ENCODE peak calls at places on chromosome 17, in seven cellular contexts. V is neural progenitor cell; G is naive thymus-derived CD4-positive, alpha-beta T cell; B is lung; M is skeletal muscle cell; U is HCT116; Y is astrocyte of the spinal cord. W is an unnamed sample.

GRCh38 chr17:64984181-64984580 is 64.9 kb upstream of the LRRC37A3 start:
- DNase-seq in V (no peak), G (peak; percentile 18), B (no peak), M (no peak), U (no peak), Y (no peak), W (no peak)

GRCh38 chr17:40415390-40415789 is 2.3 kb downstream of the TOP2A start:
- DNase-seq in V (peak; percentile 33), G (peak; percentile 27), B (no peak), M (peak; percentile 10), U (no peak), Y (peak; percentile 56), W (no peak)

GRCh38 chr17:42413464-42414040 is 9.5 kb downstream of the CAVIN1 start:
- DNase-seq in V (no peak), G (no peak), B (no peak), M (no peak), U (no peak), Y (no peak), W (no peak)

GRCh38 chr17:39629494-39629880 is 2.7 kb downstream of the PPP1R1B start:
- DNase-seq in V (no peak), G (no peak), B (no peak), M (no peak), U (no peak), Y (no peak), W (no peak)

GRCh38 chr17:77400445-77400870 is 259.7 kb downstream of the SEC14L1 start:
- DNase-seq in V (peak; percentile 59), G (peak; percentile 71), B (peak; percentile 46), M (no peak), U (no peak), Y (no peak), W (no peak)

GRCh38 chr17:41814195-41814594 is 1.4 kb downstream of the FKBP10 start:
- DNase-seq in V (no peak), G (no peak), B (no peak), M (no peak), U (no peak), Y (no peak), W (no peak)

GRCh38 chr17:8016632-8017424 is 14.4 kb downstream of the GUCY2D start:
- DNase-seq in V (peak; percentile 80), G (peak; percentile 39), B (peak; percentile 80), M (no peak), U (no peak), Y (peak; percentile 15), W (peak; percentile 64)

GRCh38 chr17:16267174-16267573 is 50.2 kb downstream of the PIGL start:
- DNase-seq in V (no peak), G (no peak), B (no peak), M (no peak), U (no peak), Y (no peak), W (no peak)

GRCh38 chr17:77216435-77216980 is 75.7 kb downstream of the SEC14L1 start:
- DNase-seq in V (no peak), G (no peak), B (no peak), M (no peak), U (no peak), Y (no peak), W (no peak)

GRCh38 chr17:38590988-38591758 is 14.6 kb downstream of the SRCIN1 start:
- DNase-seq in V (peak; percentile 24), G (no peak), B (peak; percentile 54), M (no peak), U (no peak), Y (no peak), W (no peak)

GRCh38 chr17:46868689-46869187 is 17.4 kb downstream of the WNT9B start:
- DNase-seq in V (no peak), G (no peak), B (no peak), M (no peak), U (no peak), Y (peak; percentile 44), W (no peak)

GRCh38 chr17:41786227-41787020 is at the start of gene JUP:
- DNase-seq in V (peak; percentile 100), G (peak; percentile 89), B (peak; percentile 100), M (peak; percentile 81), U (peak; percentile 99), Y (peak; percentile 100), W (peak; percentile 100)

GRCh38 chr17:80071116-80071980 is 30.0 kb upstream of the GAA start:
- DNase-seq in V (no peak), G (no peak), B (peak; percentile 48), M (no peak), U (no peak), Y (peak; percentile 10), W (peak; percentile 84)

GRCh38 chr17:51650772-51651171 is 390.4 kb downstream of the UTP18 start:
- DNase-seq in V (no peak), G (no peak), B (no peak), M (no peak), U (no peak), Y (no peak), W (no peak)

GRCh38 chr17:2084129-2084765 is 29.3 kb downstream of the HIC1 start:
- DNase-seq in V (no peak), G (no peak), B (no peak), M (no peak), U (no peak), Y (peak; percentile 52), W (peak; percentile 90)

GRCh38 chr17:55783684-55784245 is 32.9 kb downstream of the PCTP start:
- DNase-seq in V (no peak), G (no peak), B (peak; percentile 59), M (peak; percentile 41), U (no peak), Y (peak; percentile 12), W (peak; percentile 82)

GRCh38 chr17:73187203-73187769 is 5.6 kb upstream of the COG1 start:
- DNase-seq in V (no peak), G (no peak), B (no peak), M (no peak), U (no peak), Y (no peak), W (no peak)

GRCh38 chr17:51372345-51373004 is 112.1 kb downstream of the UTP18 start:
- DNase-seq in V (peak; percentile 19), G (no peak), B (peak; percentile 32), M (no peak), U (peak; percentile 98), Y (peak; percentile 42), W (no peak)

GRCh38 chr17:33987162-33987561 is 267.9 kb upstream of the CCL2 start:
- DNase-seq in V (no peak), G (no peak), B (no peak), M (no peak), U (no peak), Y (no peak), W (peak; percentile 5)

GRCh38 chr17:65022751-65023421 is 33.7 kb downstream of the GNA13 start:
- DNase-seq in V (no peak), G (no peak), B (no peak), M (peak; percentile 55), U (peak; percentile 32), Y (peak; percentile 68), W (no peak)

GRCh38 chr17:74037320-74037719 is 166.2 kb upstream of the RPL38 start:
- DNase-seq in V (peak; percentile 36), G (no peak), B (no peak), M (no peak), U (no peak), Y (no peak), W (no peak)

GRCh38 chr17:16534236-16534635 is 34.8 kb downstream of the ZNF287 start:
- DNase-seq in V (no peak), G (no peak), B (no peak), M (no peak), U (no peak), Y (no peak), W (no peak)

GRCh38 chr17:62782730-62783260 is 25.3 kb downstream of the MARCHF10 start:
- DNase-seq in V (no peak), G (no peak), B (no peak), M (no peak), U (no peak), Y (no peak), W (no peak)

GRCh38 chr17:47941998-47942490 is 673 bp downstream of the PNPO start:
- DNase-seq in V (no peak), G (no peak), B (no peak), M (no peak), U (no peak), Y (no peak), W (no peak)

GRCh38 chr17:30526401-30526800 is 49.2 kb downstream of the GOSR1 start:
- DNase-seq in V (no peak), G (no peak), B (no peak), M (no peak), U (no peak), Y (no peak), W (no peak)

GRCh38 chr17:1873418-1873817 is 43.6 kb downstream of the RPA1 start:
- DNase-seq in V (no peak), G (peak; percentile 36), B (no peak), M (no peak), U (no peak), Y (no peak), W (no peak)

DNA sequence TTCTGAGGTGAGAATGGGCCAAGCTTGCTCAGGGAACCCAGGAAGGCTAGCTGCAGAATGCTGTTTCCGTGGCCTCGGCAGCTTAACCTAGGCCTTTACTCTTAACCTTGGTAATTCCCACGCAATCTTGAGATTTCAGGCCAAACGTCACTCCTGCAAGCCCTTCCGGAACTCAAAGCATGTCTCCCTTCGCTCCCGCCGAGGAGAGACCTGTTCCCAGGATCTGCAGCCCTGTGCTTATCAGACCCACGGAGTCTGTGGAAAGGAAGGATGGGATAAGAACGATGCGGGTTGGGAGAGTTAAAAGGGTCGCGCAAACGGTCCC is 524 bp upstream of the ZFP3 start:
- DNase-seq in V (no peak), G (no peak), B (no peak), M (no peak), U (no peak), Y (no peak), W (no peak)
- H3K4me3 ChIP-seq in V (no peak overlapping the region), G (peak overlapping the region; percentile 81), B (peak overlapping the region; percentile 93), M (peak overlapping the region; percentile 76), U (no peak overlapping the region), Y (peak overlapping the region; percentile 68), W (peak overlapping the region; percentile 85)

DNA sequence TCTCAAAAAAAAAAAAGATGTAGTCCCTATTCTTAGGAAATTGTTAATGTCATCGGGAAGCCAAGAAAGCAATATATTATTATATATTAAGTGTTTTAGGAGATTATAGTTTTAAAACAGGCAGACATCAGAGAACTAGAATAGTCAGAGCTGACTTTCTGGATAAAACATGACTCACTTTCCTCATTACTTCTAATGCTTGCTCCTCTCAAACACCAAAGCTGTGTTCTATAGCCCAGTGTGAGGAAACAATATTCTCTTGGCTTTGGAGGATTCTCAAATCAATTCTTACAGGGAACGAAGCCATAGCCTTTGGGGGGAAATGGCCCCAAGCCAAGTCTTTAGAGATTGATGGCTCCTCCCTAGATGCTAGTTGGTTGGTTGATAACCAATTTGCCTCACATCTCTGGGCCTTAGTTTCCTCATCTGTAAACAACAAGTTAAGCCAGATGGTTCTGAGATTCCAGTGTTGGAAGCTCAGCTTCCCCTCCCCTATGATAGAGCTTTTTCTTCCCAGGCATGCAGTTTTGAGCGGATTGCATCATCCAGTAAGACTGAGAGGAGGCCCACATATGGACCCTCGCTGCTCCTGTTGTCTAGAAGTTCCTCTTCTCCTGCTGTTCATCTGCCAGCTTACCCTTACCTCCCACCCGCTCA is 12.4 kb downstream of the NMT1 start:
- DNase-seq in V (no peak), G (no peak), B (no peak), M (peak; percentile 78), U (no peak), Y (peak; percentile 76), W (peak; percentile 74)
- H3K4me3 ChIP-seq in V (no peak overlapping the region), G (no peak overlapping the region), B (no peak overlapping the region), M (no peak overlapping the region), U (no peak overlapping the region), Y (no peak overlapping the region), W (no peak overlapping the region)

GRCh38 chr17:19404264-19404663 is 6.8 kb upstream of the RNF112 start:
- DNase-seq in V (no peak), G (no peak), B (no peak), M (no peak), U (no peak), Y (no peak), W (no peak)
- H3K4me3 ChIP-seq in V (no peak overlapping the region), G (no peak overlapping the region), B (no peak overlapping the region), M (no peak overlapping the region), U (no peak overlapping the region), Y (no peak overlapping the region), W (no peak overlapping the region)

GRCh38 chr17:76132574-76133338 is 8.3 kb downstream of the FOXJ1 start:
- DNase-seq in V (peak; percentile 55), G (no peak), B (peak; percentile 77), M (no peak), U (peak; percentile 40), Y (no peak), W (no peak)
- H3K4me3 ChIP-seq in V (peak overlapping the region; percentile 35), G (no peak overlapping the region), B (no peak overlapping the region), M (no peak overlapping the region), U (peak overlapping the region; percentile 31), Y (no peak overlapping the region), W (no peak overlapping the region)

W was measured in right atrium auricular region.